ENCODE peak calls at places on chromosomes 5 and 9, in nine cellular contexts. C is GM12865, J is OCI-LY7, N is esophagus squamous epithelium, S is astrocyte of the cerebellum, H is GM20000, Q is cardiac fibroblast, X is BE2C, I is PC-3. D is an unnamed sample.

GRCh38 chr9:108182270-108182669 is 673.5 kb downstream of the ACTL7B start:
- DNase-seq in C (no peak), X (no peak), S (no peak), N (no peak), I (no peak), J (no peak), Q (no peak), H (no peak), D (no peak)

GRCh38 chr9:36136277-36136893 is at the start of gene GLIPR2:
- DNase-seq in C (peak; percentile 79), J (no peak), X (peak; percentile 87), N (peak; percentile 31), I (peak; percentile 64), Q (peak; percentile 80), H (peak; percentile 98), S (no peak), D (peak; percentile 97)

GRCh38 chr5:39379683-39380082 is 15.4 kb upstream of the C9 start:
- DNase-seq in N (no peak), S (no peak), H (no peak), X (no peak), Q (no peak), I (no peak), J (no peak), C (no peak), D (no peak)

GRCh38 chr9:133989554-133990365 is 2.4 kb downstream of the VAV2 start:
- DNase-seq in N (no peak), H (no peak), Q (no peak), C (no peak), J (no peak), I (no peak), S (no peak), X (no peak), D (no peak)

GRCh38 chr9:92455217-92455616 is 27.1 kb downstream of the ASPN start:
- DNase-seq in S (no peak), J (peak; percentile 15), X (no peak), H (no peak), C (peak; percentile 23), I (peak; percentile 33), Q (no peak), N (no peak), D (no peak)

GRCh38 chr5:84332106-84332505 is 52.6 kb downstream of the EDIL3 start:
- DNase-seq in Q (no peak), S (no peak), C (no peak), N (no peak), J (no peak), X (no peak), H (no peak), I (no peak), D (no peak)

GRCh38 chr9:31005086-31005665 is 1379.3 kb upstream of the ACO1 start:
- DNase-seq in C (no peak), J (no peak), H (no peak), I (no peak), Q (no peak), N (no peak), S (no peak), X (no peak), D (no peak)

GRCh38 chr5:40390286-40391253 is 289.1 kb upstream of the PTGER4 start:
- DNase-seq in N (no peak), S (no peak), J (no peak), H (no peak), X (no peak), I (no peak), C (no peak), Q (no peak), D (no peak)

GRCh38 chr5:7329712-7330111 is 66.2 kb upstream of the ADCY2 start:
- DNase-seq in X (no peak), H (no peak), J (no peak), Q (no peak), C (no peak), S (no peak), N (no peak), I (no peak), D (no peak)

GRCh38 chr5:36877667-36878420 is 1.3 kb downstream of the NIPBL start:
- DNase-seq in I (peak; percentile 55), X (no peak), C (peak; percentile 57), N (no peak), Q (peak; percentile 31), H (peak; percentile 64), J (peak; percentile 54), S (no peak), D (peak; percentile 62)

GRCh38 chr5:141835928-141836667 is 42.1 kb downstream of the PCDH1 start:
- DNase-seq in C (no peak), Q (peak; percentile 67), X (peak; percentile 59), S (no peak), J (no peak), N (no peak), H (no peak), I (no peak), D (no peak)

GRCh38 chr5:123099514-123100151 is 10.6 kb downstream of the PRDM6 start:
- DNase-seq in S (no peak), J (no peak), C (no peak), H (no peak), X (peak; percentile 48), I (no peak), N (no peak), Q (no peak), D (peak; percentile 27)

GRCh38 chr5:90793183-90793582 is 234.6 kb downstream of the ADGRV1 start:
- DNase-seq in Q (no peak), X (no peak), J (no peak), I (peak; percentile 23), S (no peak), H (no peak), C (no peak), N (no peak), D (no peak)
- TF ChIP-seq CTCF in Q (no peak), X (peak; percentile 26), J (peak; percentile 60), I (peak; percentile 63), S (no peak), H (no peak), C (no peak), N (no peak), D (no peak)

DNA sequence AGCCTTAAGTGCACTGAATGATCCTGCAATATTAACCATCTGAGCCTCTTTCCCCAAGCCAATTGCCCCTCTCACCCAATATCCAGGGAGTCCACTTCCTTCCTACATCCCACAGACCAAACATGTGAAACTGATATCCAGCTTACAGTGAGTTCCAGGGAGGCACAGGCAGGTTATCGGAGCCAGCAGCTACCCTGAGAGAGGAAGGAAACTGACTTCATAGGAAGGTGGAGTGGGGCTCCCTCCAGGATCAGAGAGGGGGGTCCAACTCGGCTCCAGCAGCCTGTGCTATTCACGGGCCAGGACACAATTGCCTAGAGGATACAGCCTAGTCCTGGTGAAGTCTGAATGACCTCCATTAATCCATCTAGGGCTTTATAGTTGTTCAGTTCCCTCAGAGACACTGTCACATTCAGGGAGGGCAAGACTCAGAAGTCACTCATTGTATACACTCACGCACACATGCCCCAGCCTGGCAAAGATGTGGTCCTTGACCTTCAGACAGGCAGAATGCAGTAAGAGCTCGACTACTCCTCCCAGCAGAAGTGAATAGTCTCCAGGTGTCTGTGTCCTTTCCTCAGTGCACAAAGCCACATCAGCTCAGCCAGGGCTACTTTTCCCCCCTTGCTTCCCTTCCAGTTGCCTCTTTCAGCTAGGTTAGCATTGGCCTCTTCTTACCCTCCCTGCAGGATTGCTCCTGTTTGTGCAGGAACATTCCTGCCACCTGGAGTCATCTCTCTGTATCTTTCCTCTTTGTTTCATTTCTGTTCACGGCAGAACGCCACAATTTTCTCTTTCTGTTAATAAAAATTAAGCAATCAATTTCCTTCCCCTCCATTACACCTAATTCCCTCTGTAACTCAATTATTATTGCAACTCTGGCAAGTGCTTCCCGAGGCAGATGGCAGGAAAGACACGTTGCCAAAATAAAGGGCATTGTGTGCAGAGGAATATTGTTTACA is 501.7 kb downstream of the ARHGEF28 start:
- DNase-seq in C (no peak), X (peak; percentile 37), N (no peak), S (no peak), Q (peak; percentile 26), J (no peak), H (no peak), I (peak; percentile 55), D (no peak)
- TF ChIP-seq CTCF in C (no peak), X (peak; percentile 63), N (no peak), S (peak; percentile 50), Q (peak; percentile 22), J (no peak), H (no peak), I (peak; percentile 51), D (no peak)

GRCh38 chr5:139078345-139078744 is 119.8 kb downstream of the SIL1 start:
- DNase-seq in H (no peak), S (no peak), C (no peak), X (no peak), I (no peak), N (no peak), J (no peak), Q (no peak), D (no peak)
- TF ChIP-seq CTCF in H (no peak), S (peak; percentile 8), C (no peak), X (no peak), I (no peak), N (no peak), J (no peak), Q (no peak), D (no peak)

GRCh38 chr5:148491793-148492184 is 108.0 kb downstream of the FBXO38 start:
- DNase-seq in I (no peak), X (no peak), Q (no peak), S (no peak), J (no peak), H (no peak), N (no peak), C (no peak), D (no peak)
- TF ChIP-seq CTCF in I (no peak), X (no peak), Q (no peak), S (no peak), J (no peak), H (no peak), N (no peak), C (no peak), D (no peak)

GRCh38 chr5:79568632-79569190 is 43.5 kb upstream of the TENT2 start:
- DNase-seq in N (no peak), C (no peak), S (no peak), I (no peak), X (no peak), J (no peak), H (no peak), Q (no peak), D (no peak)

GRCh38 chr5:79577693-79578092 is 34.5 kb upstream of the TENT2 start:
- DNase-seq in X (no peak), S (no peak), C (no peak), H (no peak), Q (no peak), I (no peak), J (no peak), N (no peak), D (no peak)

GRCh38 chr5:79578876-79579275 is 33.4 kb upstream of the TENT2 start:
- DNase-seq in S (no peak), Q (no peak), H (no peak), J (no peak), N (no peak), C (no peak), X (no peak), I (peak; percentile 77), D (no peak)

GRCh38 chr5:79576606-79577289 is 35.5 kb upstream of the TENT2 start:
- DNase-seq in Q (peak; percentile 53), H (no peak), S (no peak), N (no peak), C (no peak), I (no peak), X (no peak), J (no peak), D (no peak)

GRCh38 chr5:79573983-79574890 is 38.0 kb upstream of the TENT2 start:
- DNase-seq in X (no peak), Q (no peak), H (no peak), C (no peak), I (no peak), N (no peak), S (no peak), J (no peak), D (no peak)
- TF ChIP-seq CTCF in X (no peak), Q (no peak), H (no peak), C (no peak), I (no peak), N (no peak), S (no peak), J (no peak), D (no peak)

GRCh38 chr9:130860458-130861316 is 25.6 kb downstream of the ABL1 start:
- DNase-seq in H (no peak), Q (peak; percentile 96), J (no peak), I (no peak), X (no peak), N (no peak), C (no peak), S (peak; percentile 96), D (no peak)
- TF ChIP-seq CTCF in H (no peak), Q (peak; percentile 38), J (no peak), I (no peak), X (no peak), N (no peak), C (no peak), S (peak; percentile 29), D (no peak)